ENCODE peak calls at places on chromosomes 7 and 10, in eight cellular contexts. J, P, A, Y, U, L, Q and Z are unnamed samples.

GRCh38 chr7:82605247-82605864 is 161.8 kb upstream of the CACNA2D1 start:
- DNase-seq in J (no peak), P (peak), A (peak), Y (no peak), U (no peak), L (peak), Q (peak), Z (no peak)

GRCh38 chr7:38727184-38727940 is 96.2 kb upstream of the AMPH start:
- DNase-seq in J (no peak), P (no peak), A (no peak), Y (no peak), U (no peak), L (no peak), Q (no peak), Z (no peak)

GRCh38 chr7:44761207-44762161 is 12.8 kb downstream of the ZMIZ2 start:
- DNase-seq in J (peak), P (peak), A (peak), Y (peak), U (no peak), L (peak), Q (peak), Z (no peak)

GRCh38 chr7:151558575-151558974 is 38.9 kb upstream of the RHEB start:
- DNase-seq in J (no peak), P (peak), A (peak), Y (no peak), U (no peak), L (no peak), Q (peak), Z (no peak)

GRCh38 chr7:17022915-17023314 is 141.1 kb upstream of the AGR3 start:
- DNase-seq in J (no peak), P (no peak), A (no peak), Y (no peak), U (no peak), L (no peak), Q (no peak), Z (no peak)

GRCh38 chr10:115975031-115975430 is 298.0 kb downstream of the GFRA1 start:
- DNase-seq in J (no peak), P (no peak), A (no peak), Y (no peak), U (no peak), L (no peak), Q (no peak), Z (no peak)

GRCh38 chr10:28241766-28242399 is 61.0 kb downstream of the MPP7 start:
- DNase-seq in J (no peak), P (peak), A (peak), Y (no peak), U (no peak), L (peak), Q (peak), Z (peak)

GRCh38 chr7:102891693-102892261 is 21.0 kb upstream of the LRRC17 start:
- DNase-seq in J (peak), P (peak), A (peak), Y (peak), U (no peak), L (no peak), Q (peak), Z (peak)

GRCh38 chr10:127937915-127938440 is 31.1 kb downstream of the PTPRE start:
- DNase-seq in J (no peak), P (no peak), A (no peak), Y (no peak), U (no peak), L (no peak), Q (no peak), Z (no peak)

GRCh38 chr10:76034236-76035009 is 603.0 kb downstream of the LRMDA start:
- DNase-seq in J (no peak), P (no peak), A (peak), Y (no peak), U (no peak), L (no peak), Q (no peak), Z (no peak)

GRCh38 chr10:1894912-1895311 is 157.6 kb upstream of the ADARB2 start:
- DNase-seq in J (no peak), P (no peak), A (no peak), Y (no peak), U (no peak), L (no peak), Q (no peak), Z (no peak)

GRCh38 chr7:148142660-148143248 is 447.8 kb upstream of the C7orf33 start:
- DNase-seq in J (no peak), P (peak), A (peak), Y (no peak), U (no peak), L (peak), Q (peak), Z (peak)

GRCh38 chr7:50868426-50869100 is 85.9 kb upstream of the GRB10 start:
- DNase-seq in J (no peak), P (no peak), A (peak), Y (no peak), U (no peak), L (no peak), Q (no peak), Z (no peak)

GRCh38 chr7:19558527-19558926 is 150.3 kb downstream of the POLR1F start:
- DNase-seq in J (no peak), P (peak), A (peak), Y (no peak), U (no peak), L (no peak), Q (peak), Z (no peak)

GRCh38 chr7:124784879-124785818 is 19.6 kb upstream of the GPR37 start:
- DNase-seq in J (peak), P (peak), A (peak), Y (no peak), U (no peak), L (peak), Q (peak), Z (peak)

GRCh38 chr10:110803830-110804338 is 67.8 kb upstream of the PDCD4 start:
- DNase-seq in J (peak), P (peak), A (peak), Y (peak), U (no peak), L (no peak), Q (peak), Z (no peak)

GRCh38 chr10:110475722-110476515 is 21.8 kb upstream of the DUSP5 start:
- DNase-seq in J (no peak), P (no peak), A (no peak), Y (no peak), U (no peak), L (no peak), Q (no peak), Z (no peak)

DNA sequence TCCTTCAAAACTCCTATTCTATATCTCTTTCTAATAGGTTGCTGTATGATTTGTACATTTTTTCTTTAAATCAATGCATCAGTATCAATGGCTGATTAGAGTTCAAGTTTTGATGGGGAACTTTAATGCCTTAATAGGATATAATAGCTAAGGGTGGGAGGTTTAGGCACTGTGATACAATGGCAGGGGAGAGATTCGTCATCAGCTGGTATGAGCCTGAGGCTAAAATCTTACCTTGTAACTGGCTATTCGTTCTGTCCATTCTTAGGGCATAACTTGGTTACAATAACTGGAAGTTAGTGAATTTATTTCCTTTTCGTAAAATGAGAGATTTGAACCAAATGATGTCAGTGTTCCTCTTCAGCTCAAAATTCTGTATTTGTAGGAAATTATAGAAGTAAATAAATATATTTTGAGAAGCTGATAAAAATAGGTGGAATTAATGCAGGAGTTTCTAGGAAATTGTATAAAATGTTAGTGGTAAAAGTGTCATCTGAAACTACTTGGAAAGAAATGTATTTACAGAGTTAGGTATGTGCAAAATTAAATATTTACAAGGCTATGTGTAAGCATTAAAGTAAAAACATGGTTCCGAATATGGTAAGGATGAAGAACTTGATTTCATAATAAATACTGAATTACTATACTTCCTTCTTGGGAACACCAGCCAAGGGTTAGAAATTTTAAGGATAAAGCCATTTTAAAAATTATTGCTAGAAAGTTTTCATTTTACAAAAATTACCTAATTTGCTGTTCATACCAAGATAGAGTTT is 27.5 kb upstream of the NAMPT start:
- DNase-seq in J (no peak), P (no peak), A (no peak), Y (no peak), U (no peak), L (no peak), Q (peak), Z (no peak)
- TF ChIP-seq CTCF in J (no peak), P (no peak), A (no peak), Y (no peak), U (no peak), L (no peak), Q (no peak), Z (no peak)

GRCh38 chr10:71423936-71424335 is 27.2 kb downstream of the CDH23 start:
- DNase-seq in J (no peak), P (no peak), A (no peak), Y (no peak), U (no peak), L (no peak), Q (no peak), Z (no peak)

GRCh38 chr10:71424496-71425194 is 27.9 kb downstream of the CDH23 start:
- DNase-seq in J (no peak), P (no peak), A (no peak), Y (no peak), U (no peak), L (no peak), Q (no peak), Z (no peak)

GRCh38 chr10:71423268-71423667 is 26.5 kb downstream of the CDH23 start:
- DNase-seq in J (no peak), P (no peak), A (no peak), Y (no peak), U (no peak), L (no peak), Q (no peak), Z (no peak)

GRCh38 chr10:71427246-71427645 is 30.5 kb downstream of the CDH23 start:
- DNase-seq in J (no peak), P (no peak), A (no peak), Y (no peak), U (no peak), L (no peak), Q (no peak), Z (no peak)

GRCh38 chr10:71426058-71426605 is 29.4 kb downstream of the CDH23 start:
- DNase-seq in J (no peak), P (no peak), A (no peak), Y (no peak), U (no peak), L (no peak), Q (no peak), Z (no peak)
- H3K4me3 ChIP-seq in J (no peak), P (no peak), A (no peak), Y (no peak), U (no peak), L (no peak), Q (no peak), Z (no peak)

DNA sequence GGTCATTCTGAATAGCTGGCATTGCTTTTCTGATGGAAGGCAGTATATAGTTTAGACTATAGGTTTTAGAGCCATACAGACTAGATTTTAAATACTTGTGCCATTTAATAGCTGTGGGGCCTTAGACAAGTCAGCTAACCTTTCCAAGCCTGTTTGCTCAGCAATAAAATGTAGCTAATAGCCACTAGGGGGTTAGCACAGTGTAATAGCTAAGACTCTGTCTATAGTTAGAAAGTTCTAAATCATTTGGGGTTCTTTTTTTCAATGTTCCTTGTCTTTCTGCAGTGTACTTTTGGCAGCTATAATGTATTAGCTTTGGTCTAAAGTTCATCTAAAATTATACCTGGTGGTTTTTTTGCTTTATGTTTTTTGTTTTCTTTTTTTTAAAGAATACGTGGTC is 7.5 kb upstream of the KIFBP start:
- DNase-seq in J (no peak), P (no peak), A (no peak), Y (no peak), U (no peak), L (no peak), Q (no peak), Z (no peak)
- TF ChIP-seq CTCF in J (no peak), P (peak), A (peak), Y (peak), U (no peak), L (peak), Q (peak), Z (no peak)

DNA sequence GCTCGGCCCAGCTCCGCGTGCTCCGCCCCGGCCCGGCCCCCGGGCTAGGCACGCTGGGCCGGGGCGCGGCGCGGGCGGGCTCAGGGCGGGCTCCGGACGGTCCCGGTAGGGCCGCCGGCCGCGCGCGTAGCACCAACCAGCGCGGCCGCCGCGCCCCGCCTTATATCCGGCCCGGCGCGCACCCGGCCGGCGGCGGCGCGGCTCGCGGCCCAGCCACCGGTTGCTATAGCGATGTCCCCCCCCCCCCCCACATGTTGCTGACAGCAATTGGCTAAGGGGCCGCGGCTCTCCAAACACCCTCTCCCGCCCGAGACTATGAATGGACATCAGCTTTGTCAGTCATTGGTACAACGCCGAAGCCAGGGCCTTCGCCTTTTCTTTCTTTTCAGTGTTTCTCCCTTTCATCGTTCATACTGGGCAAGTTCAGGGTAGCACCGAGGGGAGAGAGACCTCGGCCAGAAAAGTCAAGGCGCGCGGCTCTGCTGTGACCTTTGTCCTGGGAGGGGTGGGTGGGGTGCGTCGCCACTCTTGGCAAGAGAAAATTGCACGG is 354.1 kb downstream of the DNAJB6 start:
- DNase-seq in J (peak), P (peak), A (peak), Y (peak), U (no peak), L (peak), Q (peak), Z (peak)
- H3K4me3 ChIP-seq in J (peak), P (no peak), A (no peak), Y (peak), U (no peak), L (peak), Q (no peak), Z (no peak)

GRCh38 chr7:2979276-2979675 is 64.4 kb downstream of the CARD11 start:
- DNase-seq in J (no peak), P (no peak), A (no peak), Y (no peak), U (no peak), L (no peak), Q (no peak), Z (no peak)
- TF ChIP-seq CTCF in J (no peak), P (no peak), A (no peak), Y (no peak), U (no peak), L (no peak), Q (no peak), Z (no peak)

DNA sequence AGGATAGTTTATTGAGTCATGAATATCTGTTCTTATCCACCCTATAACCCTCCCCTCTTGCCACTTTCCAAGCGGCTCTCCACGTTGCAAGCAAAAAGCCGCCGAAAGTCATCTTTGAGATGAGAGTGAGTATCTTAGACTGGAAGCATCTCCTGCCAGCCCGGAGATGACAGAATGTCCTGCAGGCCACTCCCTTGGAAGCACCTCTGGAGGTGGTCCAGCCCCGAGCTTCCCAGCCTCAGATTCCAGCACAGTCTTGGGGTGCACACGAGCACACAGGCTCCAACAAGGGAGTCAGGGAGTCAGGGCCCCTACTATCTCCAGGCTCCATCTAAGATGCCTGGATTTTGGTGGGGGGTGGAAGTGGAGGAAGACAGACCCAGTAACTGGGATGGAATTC is 5.5 kb upstream of the ELN start:
- DNase-seq in J (peak), P (no peak), A (no peak), Y (no peak), U (no peak), L (no peak), Q (no peak), Z (no peak)
- H3K4me3 ChIP-seq in J (no peak), P (no peak), A (no peak), Y (no peak), U (no peak), L (no peak), Q (no peak), Z (no peak)

GRCh38 chr7:42385912-42386311 is 148.9 kb upstream of the GLI3 start:
- DNase-seq in J (no peak), P (no peak), A (no peak), Y (no peak), U (no peak), L (no peak), Q (no peak), Z (no peak)
- TF ChIP-seq CTCF in J (no peak), P (no peak), A (no peak), Y (no peak), U (no peak), L (peak), Q (peak), Z (no peak)